ENCODE peak calls at places on chromosomes 1 and 21, in four cellular contexts. One of them, this sample, is unnamed.

GRCh38 chr1:159991513-159991912 is 37.5 kb upstream of the SLAMF9 start:
- DNase-seq in brain microvascular endothelial cell: no peak
- DNase-seq in foreskin fibroblast: no peak
- DNase-seq in IMR-90: peak
- DNase-seq in this sample: no peak

GRCh38 chr1:156486421-156487344 is 13.9 kb downstream of the MEF2D start:
- DNase-seq in brain microvascular endothelial cell: no peak
- DNase-seq in foreskin fibroblast: no peak
- DNase-seq in IMR-90: no peak
- DNase-seq in this sample: no peak

GRCh38 chr1:185401019-185401418 is 84.0 kb upstream of the IVNS1ABP start:
- DNase-seq in brain microvascular endothelial cell: peak
- DNase-seq in foreskin fibroblast: no peak
- DNase-seq in IMR-90: peak
- DNase-seq in this sample: no peak

GRCh38 chr1:26336477-26337205 is 17.3 kb downstream of the CRYBG2 start:
- DNase-seq in brain microvascular endothelial cell: no peak
- DNase-seq in foreskin fibroblast: no peak
- DNase-seq in IMR-90: no peak
- DNase-seq in this sample: no peak

GRCh38 chr1:159936284-159936904 is 9.0 kb downstream of the IGSF9 start:
- DNase-seq in brain microvascular endothelial cell: no peak
- DNase-seq in foreskin fibroblast: peak
- DNase-seq in IMR-90: no peak
- DNase-seq in this sample: no peak

GRCh38 chr1:78359666-78360065 is 131.1 kb upstream of the PTGFR start:
- DNase-seq in brain microvascular endothelial cell: no peak
- DNase-seq in foreskin fibroblast: no peak
- DNase-seq in IMR-90: no peak
- DNase-seq in this sample: no peak

GRCh38 chr1:43522776-43523480 is 7.8 kb upstream of the PTPRF start:
- DNase-seq in brain microvascular endothelial cell: peak
- DNase-seq in foreskin fibroblast: peak
- DNase-seq in IMR-90: peak
- DNase-seq in this sample: peak

GRCh38 chr1:119219711-119220110 is 79.3 kb upstream of the WARS2 start:
- DNase-seq in brain microvascular endothelial cell: no peak
- DNase-seq in foreskin fibroblast: no peak
- DNase-seq in IMR-90: no peak
- DNase-seq in this sample: no peak

GRCh38 chr1:203133969-203134725 is 6.6 kb downstream of the ADORA1 start:
- DNase-seq in brain microvascular endothelial cell: no peak
- DNase-seq in foreskin fibroblast: no peak
- DNase-seq in IMR-90: peak
- DNase-seq in this sample: peak

GRCh38 chr1:156776942-156777341 is 9.6 kb downstream of the PRCC start:
- DNase-seq in brain microvascular endothelial cell: no peak
- DNase-seq in foreskin fibroblast: no peak
- DNase-seq in IMR-90: no peak
- DNase-seq in this sample: no peak

GRCh38 chr1:236638935-236639334 is 34.6 kb upstream of the HEATR1 start:
- DNase-seq in brain microvascular endothelial cell: no peak
- DNase-seq in foreskin fibroblast: no peak
- DNase-seq in IMR-90: no peak
- DNase-seq in this sample: no peak

GRCh38 chr1:211478376-211478775 is 13.6 kb downstream of the RD3 start:
- DNase-seq in brain microvascular endothelial cell: no peak
- DNase-seq in foreskin fibroblast: no peak
- DNase-seq in IMR-90: no peak
- DNase-seq in this sample: no peak

GRCh38 chr1:205678286-205679111 is 1.8 kb downstream of the SLC45A3 start:
- DNase-seq in brain microvascular endothelial cell: peak
- DNase-seq in foreskin fibroblast: no peak
- DNase-seq in IMR-90: peak
- DNase-seq in this sample: no peak

GRCh38 chr1:227923353-227924167 is 24.2 kb downstream of the WNT9A start:
- DNase-seq in brain microvascular endothelial cell: no peak
- DNase-seq in foreskin fibroblast: no peak
- DNase-seq in IMR-90: no peak
- DNase-seq in this sample: no peak

GRCh38 chr1:16143566-16144324 is 12.1 kb downstream of the EPHA2 start:
- DNase-seq in brain microvascular endothelial cell: no peak
- DNase-seq in foreskin fibroblast: no peak
- DNase-seq in IMR-90: no peak
- DNase-seq in this sample: no peak

GRCh38 chr21:16424331-16424749 is 694.6 kb downstream of the USP25 start:
- DNase-seq in brain microvascular endothelial cell: peak
- DNase-seq in foreskin fibroblast: no peak
- DNase-seq in IMR-90: no peak
- DNase-seq in this sample: no peak

GRCh38 chr1:42913426-42914091 is 45.1 kb downstream of the SLC2A1 start:
- DNase-seq in brain microvascular endothelial cell: peak
- DNase-seq in foreskin fibroblast: peak
- DNase-seq in IMR-90: peak
- DNase-seq in this sample: peak

GRCh38 chr1:241642593-241642944 is 2.4 kb upstream of the CHML start:
- DNase-seq in brain microvascular endothelial cell: no peak
- DNase-seq in foreskin fibroblast: no peak
- DNase-seq in IMR-90: no peak
- DNase-seq in this sample: no peak

GRCh38 chr1:3907031-3907534 is 7.0 kb upstream of the C1orf174 start:
- DNase-seq in brain microvascular endothelial cell: no peak
- DNase-seq in foreskin fibroblast: no peak
- DNase-seq in IMR-90: no peak
- DNase-seq in this sample: no peak

GRCh38 chr1:91883470-91883869 is 2.5 kb downstream of the TGFBR3 start:
- DNase-seq in brain microvascular endothelial cell: peak
- DNase-seq in foreskin fibroblast: no peak
- DNase-seq in IMR-90: peak
- DNase-seq in this sample: no peak

GRCh38 chr1:24881034-24881433 is 49.0 kb downstream of the RUNX3 start:
- DNase-seq in brain microvascular endothelial cell: no peak
- DNase-seq in foreskin fibroblast: no peak
- DNase-seq in IMR-90: no peak
- DNase-seq in this sample: no peak

GRCh38 chr1:53286950-53287349 is 40.9 kb downstream of the LRP8 start:
- DNase-seq in brain microvascular endothelial cell: no peak
- DNase-seq in foreskin fibroblast: no peak
- DNase-seq in IMR-90: no peak
- DNase-seq in this sample: no peak

GRCh38 chr1:231612393-231613089 is 14.0 kb upstream of the DISC1 start:
- DNase-seq in brain microvascular endothelial cell: no peak
- DNase-seq in foreskin fibroblast: no peak
- DNase-seq in IMR-90: no peak
- DNase-seq in this sample: no peak

GRCh38 chr1:191388283-191388682 is 770.0 kb upstream of the RGS18 start:
- DNase-seq in brain microvascular endothelial cell: no peak
- DNase-seq in foreskin fibroblast: no peak
- DNase-seq in IMR-90: no peak
- DNase-seq in this sample: no peak

GRCh38 chr1:244322181-244322580 is 129.5 kb downstream of the ADSS2 start:
- DNase-seq in brain microvascular endothelial cell: no peak
- DNase-seq in foreskin fibroblast: no peak
- DNase-seq in IMR-90: no peak
- DNase-seq in this sample: no peak

GRCh38 chr1:7938070-7938469 is 2.6 kb downstream of the TNFRSF9 start:
- DNase-seq in brain microvascular endothelial cell: no peak
- DNase-seq in foreskin fibroblast: no peak
- DNase-seq in IMR-90: no peak
- DNase-seq in this sample: no peak

GRCh38 chr21:45998276-45998701 is 16.7 kb downstream of the COL6A1 start:
- DNase-seq in brain microvascular endothelial cell: no peak
- DNase-seq in foreskin fibroblast: no peak
- DNase-seq in IMR-90: no peak
- DNase-seq in this sample: no peak

GRCh38 chr1:31906557-31906956 is 31.6 kb downstream of the PTP4A2 start:
- DNase-seq in brain microvascular endothelial cell: no peak
- DNase-seq in foreskin fibroblast: no peak
- DNase-seq in IMR-90: no peak
- DNase-seq in this sample: no peak
- H3K4me3 ChIP-seq in brain microvascular endothelial cell: no peak
- H3K4me3 ChIP-seq in foreskin fibroblast: no peak
- H3K4me3 ChIP-seq in IMR-90: no peak
- H3K4me3 ChIP-seq in this sample: no peak

GRCh38 chr1:33363470-33363861 is 42.6 kb upstream of the A3GALT2 start:
- DNase-seq in brain microvascular endothelial cell: no peak
- DNase-seq in foreskin fibroblast: no peak
- DNase-seq in IMR-90: no peak
- DNase-seq in this sample: no peak
- H3K4me3 ChIP-seq in brain microvascular endothelial cell: no peak
- H3K4me3 ChIP-seq in foreskin fibroblast: no peak
- H3K4me3 ChIP-seq in IMR-90: no peak
- H3K4me3 ChIP-seq in this sample: no peak

DNA sequence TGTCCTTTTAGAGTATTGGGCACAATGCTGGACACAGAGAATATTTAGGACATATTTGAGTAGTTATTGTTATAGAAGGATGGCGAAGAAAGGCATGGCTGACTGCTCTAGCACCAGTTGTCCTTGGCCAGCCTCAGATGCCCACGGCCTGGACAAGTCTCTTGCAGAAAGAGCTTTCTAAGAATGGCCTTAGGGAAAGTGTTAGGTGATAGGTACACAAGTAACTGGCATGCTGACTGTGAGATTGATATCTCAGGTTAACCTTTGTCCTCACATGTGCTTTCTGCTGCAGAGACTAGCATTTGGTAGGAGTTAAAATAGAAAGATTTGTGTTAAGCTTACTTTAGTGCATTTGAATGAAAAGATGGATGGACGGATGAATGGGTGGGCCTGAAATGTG is 10.1 kb downstream of the SFT2D2 start:
- DNase-seq in brain microvascular endothelial cell: no peak
- DNase-seq in foreskin fibroblast: no peak
- DNase-seq in IMR-90: no peak
- DNase-seq in this sample: no peak
- H3K4me3 ChIP-seq in brain microvascular endothelial cell: no peak
- H3K4me3 ChIP-seq in foreskin fibroblast: no peak
- H3K4me3 ChIP-seq in IMR-90: no peak
- H3K4me3 ChIP-seq in this sample: no peak

GRCh38 chr1:66231162-66232077 is 302.5 kb upstream of the SGIP1 start:
- DNase-seq in brain microvascular endothelial cell: no peak
- DNase-seq in foreskin fibroblast: peak
- DNase-seq in IMR-90: peak
- DNase-seq in this sample: no peak
- H3K4me3 ChIP-seq in brain microvascular endothelial cell: no peak
- H3K4me3 ChIP-seq in foreskin fibroblast: no peak
- H3K4me3 ChIP-seq in IMR-90: no peak
- H3K4me3 ChIP-seq in this sample: no peak

GRCh38 chr1:48470506-48470905 is 1.5 kb downstream of the SPATA6 start:
- DNase-seq in brain microvascular endothelial cell: no peak
- DNase-seq in foreskin fibroblast: no peak
- DNase-seq in IMR-90: no peak
- DNase-seq in this sample: no peak
- H3K4me3 ChIP-seq in brain microvascular endothelial cell: peak
- H3K4me3 ChIP-seq in foreskin fibroblast: peak
- H3K4me3 ChIP-seq in IMR-90: no peak
- H3K4me3 ChIP-seq in this sample: peak

DNA sequence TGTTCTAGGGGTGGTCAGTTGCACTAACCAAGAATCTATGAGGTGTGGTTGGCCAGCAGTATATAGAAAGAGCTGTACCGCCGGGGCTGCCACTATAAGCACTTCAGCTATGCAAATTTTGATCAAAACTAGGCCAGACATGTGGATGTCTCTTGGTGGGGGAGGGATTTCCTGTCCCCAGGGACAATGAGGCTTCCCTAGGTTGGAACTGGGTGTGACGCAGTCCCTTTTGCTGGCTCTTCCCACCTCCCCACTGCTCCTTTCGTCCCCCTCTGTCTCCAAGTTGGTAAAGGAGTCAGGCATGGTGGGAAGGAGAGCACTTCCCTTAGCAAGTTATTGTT is 13.6 kb downstream of the SDCCAG8 start:
- DNase-seq in brain microvascular endothelial cell: peak
- DNase-seq in foreskin fibroblast: no peak
- DNase-seq in IMR-90: no peak
- DNase-seq in this sample: no peak
- H3K4me3 ChIP-seq in brain microvascular endothelial cell: no peak
- H3K4me3 ChIP-seq in foreskin fibroblast: no peak
- H3K4me3 ChIP-seq in IMR-90: no peak
- H3K4me3 ChIP-seq in this sample: no peak

GRCh38 chr1:169072945-169073725 is 33.4 kb upstream of the ATP1B1 start:
- DNase-seq in brain microvascular endothelial cell: no peak
- DNase-seq in foreskin fibroblast: no peak
- DNase-seq in IMR-90: no peak
- DNase-seq in this sample: no peak
- H3K4me3 ChIP-seq in brain microvascular endothelial cell: no peak
- H3K4me3 ChIP-seq in foreskin fibroblast: no peak
- H3K4me3 ChIP-seq in IMR-90: no peak
- H3K4me3 ChIP-seq in this sample: no peak

GRCh38 chr21:34845521-34846213 is 176.9 kb downstream of the CLIC6 start:
- DNase-seq in brain microvascular endothelial cell: peak
- DNase-seq in foreskin fibroblast: peak
- DNase-seq in IMR-90: peak
- DNase-seq in this sample: peak
- H3K4me3 ChIP-seq in brain microvascular endothelial cell: no peak
- H3K4me3 ChIP-seq in foreskin fibroblast: no peak
- H3K4me3 ChIP-seq in IMR-90: no peak
- H3K4me3 ChIP-seq in this sample: no peak